ENCODE peak calls at places on chromosomes 5 and 9, in seven cellular contexts. W is IMR-90, T is A549, I is K562, U is H1, O is HepG2, V is GM12878. Y is an unnamed sample.

GRCh38 chr9:133702798-133703570 is 35.2 kb downstream of the SARDH start:
- DNase-seq in W (no peak), T (no peak), I (no peak), U (no peak), O (no peak), V (no peak), Y (no peak)

GRCh38 chr9:137592767-137593166 is 2.5 kb upstream of the ZMYND19 start:
- DNase-seq in W (no peak), T (no peak), I (no peak), U (no peak), O (no peak), V (no peak), Y (no peak)

GRCh38 chr5:22754155-22754554 is 99.0 kb downstream of the CDH12 start:
- DNase-seq in W (no peak), T (no peak), I (no peak), U (no peak), O (no peak), V (no peak), Y (no peak)

GRCh38 chr9:105976257-105976656 is 281.9 kb downstream of the TMEM38B start:
- DNase-seq in W (no peak), T (no peak), I (no peak), U (no peak), O (no peak), V (no peak), Y (no peak)

GRCh38 chr9:76773051-76773450 is 8.8 kb downstream of the PCA3 start:
- DNase-seq in W (no peak), T (no peak), I (no peak), U (no peak), O (no peak), V (no peak), Y (no peak)

GRCh38 chr5:18483386-18483785 is 849.1 kb downstream of the TAF11L14 start:
- DNase-seq in W (no peak), T (no peak), I (no peak), U (no peak), O (no peak), V (no peak), Y (no peak)

GRCh38 chr9:79026311-79026710 is 545.5 kb upstream of the TLE4 start:
- DNase-seq in W (no peak), T (no peak), I (no peak), U (no peak), O (no peak), V (peak), Y (no peak)

GRCh38 chr5:130652178-130652577 is 512.9 kb downstream of the HINT1 start:
- DNase-seq in W (no peak), T (peak), I (no peak), U (no peak), O (no peak), V (no peak), Y (peak)

GRCh38 chr9:80049096-80049495 is 477.3 kb downstream of the TLE4 start:
- DNase-seq in W (peak), T (no peak), I (no peak), U (no peak), O (no peak), V (no peak), Y (no peak)

GRCh38 chr5:15938961-15939360 is 240.6 kb downstream of the MARCHF11 start:
- DNase-seq in W (peak), T (no peak), I (no peak), U (no peak), O (no peak), V (no peak), Y (no peak)

GRCh38 chr5:142716963-142717362 is 31.1 kb upstream of the FGF1 start:
- DNase-seq in W (peak), T (peak), I (peak), U (no peak), O (peak), V (no peak), Y (peak)
- TF ChIP-seq CEBPB in W (no peak), T (no peak), I (no peak), U (no peak), O (no peak), V (no peak), Y (no peak)

DNA sequence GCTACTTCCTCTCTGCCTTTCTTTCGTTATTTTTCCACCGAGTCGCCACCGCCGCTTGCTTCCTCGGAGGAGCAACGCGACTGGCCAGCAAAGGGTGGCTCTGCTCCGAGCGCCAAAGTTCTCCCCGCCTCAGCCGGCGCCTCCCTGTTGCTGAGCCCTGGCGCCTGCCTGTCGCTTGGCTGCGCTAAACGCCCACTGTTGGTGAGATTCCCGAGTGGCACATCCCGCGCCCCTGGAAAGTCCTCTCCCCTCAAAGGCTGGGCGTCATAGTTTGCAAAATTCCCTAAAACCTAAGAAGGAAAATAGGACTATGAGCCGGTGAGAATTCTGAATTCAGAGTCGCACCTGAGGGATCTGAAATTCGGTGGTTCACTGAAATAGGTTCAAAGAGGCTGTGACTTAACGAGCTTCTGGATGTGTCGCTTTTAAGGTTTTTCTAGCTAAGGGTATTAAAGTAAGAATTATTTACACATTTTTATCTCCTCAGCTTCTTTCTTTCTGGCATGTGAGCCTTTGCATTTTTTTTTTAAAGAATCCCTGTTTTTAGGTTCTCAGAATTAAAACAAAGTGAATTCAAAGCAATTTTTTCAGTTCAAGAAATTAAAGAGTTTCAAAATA is at the start of gene GRIN3A:
- DNase-seq in W (no peak), T (peak), I (peak), U (no peak), O (no peak), V (no peak), Y (no peak)
- TF ChIP-seq CEBPB in W (no peak), T (no peak), I (no peak), U (no peak), O (no peak), V (no peak), Y (no peak)

GRCh38 chr5:29588276-29588675 is 1605.2 kb upstream of the CDH6 start:
- DNase-seq in W (no peak), T (no peak), I (no peak), U (no peak), O (no peak), V (no peak), Y (no peak)

GRCh38 chr5:29587806-29588205 is 1605.7 kb upstream of the CDH6 start:
- DNase-seq in W (no peak), T (no peak), I (no peak), U (no peak), O (no peak), V (no peak), Y (no peak)
- TF ChIP-seq CEBPB in W (no peak), T (no peak), I (no peak), U (no peak), O (no peak), V (no peak), Y (no peak)

GRCh38 chr5:10576121-10576789 is 12.4 kb downstream of the ANKRD33B start:
- DNase-seq in W (no peak), T (no peak), I (no peak), U (no peak), O (no peak), V (no peak), Y (no peak)
- TF ChIP-seq CEBPB in W (no peak), T (no peak), I (no peak), U (no peak), O (no peak), V (no peak), Y (no peak)

GRCh38 chr5:65290677-65291076 is 191.0 kb downstream of the ADAMTS6 start:
- DNase-seq in W (peak), T (no peak), I (no peak), U (no peak), O (no peak), V (no peak), Y (no peak)
- TF ChIP-seq CEBPB in W (peak), T (no peak), I (no peak), U (no peak), O (no peak), V (no peak), Y (no peak)

GRCh38 chr5:160835376-160835775 is 16.6 kb downstream of the ATP10B start:
- DNase-seq in W (no peak), T (no peak), I (no peak), U (no peak), O (no peak), V (no peak), Y (no peak)
- TF ChIP-seq CEBPB in W (no peak), T (no peak), I (no peak), U (no peak), O (no peak), V (no peak), Y (no peak)

GRCh38 chr9:89609426-89610006 is 4.7 kb downstream of the GADD45G start:
- DNase-seq in W (no peak), T (no peak), I (no peak), U (no peak), O (no peak), V (no peak), Y (no peak)
- TF ChIP-seq CEBPB in W (no peak), T (no peak), I (no peak), U (no peak), O (no peak), V (no peak), Y (no peak)

Y was measured in HCT116.